ENCODE peak calls at places on chromosomes 6 and 20, in ten cellular contexts. I is GM13976, V is AG04450, J is fibroblast of pulmonary artery, F is epithelial cell of esophagus, S is fibroblast of the aortic adventitia, X is K562, D is foreskin fibroblast, O is Calu3, R is body of pancreas. K is an unnamed sample.

GRCh38 chr6:39932386-39932785 is 1.9 kb downstream of the MOCS1 start:
- DNase-seq in I (no peak), V (no peak), J (no peak), F (no peak), S (no peak), X (no peak), D (no peak), O (no peak), R (no peak), K (no peak)

GRCh38 chr6:25883991-25884390 is 9.9 kb upstream of the SLC17A3 start:
- DNase-seq in I (no peak), V (no peak), J (peak), F (peak), S (peak), X (no peak), D (peak), O (peak), R (peak), K (no peak)

GRCh38 chr6:20318851-20319387 is 82.8 kb upstream of the E2F3 start:
- DNase-seq in I (no peak), V (no peak), J (no peak), F (no peak), S (no peak), X (no peak), D (no peak), O (no peak), R (no peak), K (no peak)

GRCh38 chr6:87660226-87660886 is 41.7 kb downstream of the AKIRIN2 start:
- DNase-seq in I (no peak), V (peak), J (peak), F (peak), S (peak), X (no peak), D (peak), O (no peak), R (no peak), K (no peak)

GRCh38 chr6:162798546-162798945 is 70.8 kb downstream of the PACRG start:
- DNase-seq in I (no peak), V (no peak), J (no peak), F (peak), S (no peak), X (no peak), D (no peak), O (no peak), R (no peak), K (no peak)

GRCh38 chr20:1252416-1252815 is 13.7 kb upstream of the SNPH start:
- DNase-seq in I (no peak), V (no peak), J (no peak), F (no peak), S (no peak), X (peak), D (no peak), O (no peak), R (no peak), K (no peak)

GRCh38 chr20:17699931-17700351 is at the start of gene BANF2:
- DNase-seq in I (no peak), V (no peak), J (no peak), F (peak), S (no peak), X (no peak), D (no peak), O (no peak), R (peak), K (no peak)

GRCh38 chr6:52013035-52013434 is 74.4 kb downstream of the PKHD1 start:
- DNase-seq in I (no peak), V (no peak), J (no peak), F (peak), S (no peak), X (no peak), D (no peak), O (no peak), R (peak), K (no peak)

GRCh38 chr6:109351231-109352132 is 30.8 kb downstream of the CD164 start:
- DNase-seq in I (no peak), V (no peak), J (peak), F (peak), S (peak), X (peak), D (peak), O (no peak), R (no peak), K (no peak)

GRCh38 chr20:16555754-16556153 is 17.5 kb downstream of the KIF16B start:
- DNase-seq in I (no peak), V (no peak), J (peak), F (peak), S (no peak), X (no peak), D (peak), O (no peak), R (no peak), K (no peak)

GRCh38 chr20:14986656-14987055 is 649.2 kb upstream of the FLRT3 start:
- DNase-seq in I (no peak), V (no peak), J (no peak), F (no peak), S (no peak), X (no peak), D (no peak), O (no peak), R (no peak), K (no peak)

GRCh38 chr6:34546551-34547321 is 9.4 kb downstream of the SPDEF start:
- DNase-seq in I (no peak), V (no peak), J (peak), F (peak), S (peak), X (no peak), D (peak), O (peak), R (peak), K (no peak)

GRCh38 chr6:78854501-78854900 is 12.8 kb upstream of the IRAK1BP1 start:
- DNase-seq in I (no peak), V (no peak), J (no peak), F (no peak), S (no peak), X (no peak), D (no peak), O (no peak), R (no peak), K (no peak)

GRCh38 chr20:4162766-4163165 is 147.4 kb upstream of the RNF24 start:
- DNase-seq in I (no peak), V (no peak), J (no peak), F (no peak), S (no peak), X (no peak), D (no peak), O (no peak), R (no peak), K (no peak)

GRCh38 chr6:167578371-167578901 is 248.3 kb upstream of the AFDN start:
- DNase-seq in I (no peak), V (no peak), J (no peak), F (no peak), S (no peak), X (no peak), D (no peak), O (no peak), R (no peak), K (peak)

GRCh38 chr20:40279390-40279789 is 409.6 kb downstream of the MAFB start:
- DNase-seq in I (no peak), V (peak), J (peak), F (peak), S (peak), X (no peak), D (peak), O (no peak), R (peak), K (no peak)

GRCh38 chr6:23510778-23511510 is 615.1 kb upstream of the NRSN1 start:
- DNase-seq in I (no peak), V (no peak), J (no peak), F (no peak), S (no peak), X (no peak), D (no peak), O (no peak), R (no peak), K (no peak)

GRCh38 chr6:43990627-43991619 is 136.3 kb downstream of the MRPL14 start:
- DNase-seq in I (no peak), V (peak), J (peak), F (no peak), S (peak), X (peak), D (peak), O (peak), R (peak), K (no peak)

GRCh38 chr20:61516398-61517208 is 264.5 kb downstream of the CDH4 start:
- DNase-seq in I (no peak), V (no peak), J (no peak), F (no peak), S (peak), X (no peak), D (peak), O (no peak), R (no peak), K (no peak)

GRCh38 chr6:79818471-79818870 is 128.9 kb downstream of the ELOVL4 start:
- DNase-seq in I (no peak), V (no peak), J (peak), F (peak), S (peak), X (no peak), D (peak), O (no peak), R (no peak), K (no peak)

GRCh38 chr6:161033667-161034066 is 42.1 kb downstream of the MAP3K4 start:
- DNase-seq in I (no peak), V (no peak), J (no peak), F (peak), S (peak), X (peak), D (no peak), O (no peak), R (no peak), K (no peak)

GRCh38 chr6:163738725-163739124 is 324.2 kb downstream of the QKI start:
- DNase-seq in I (no peak), V (no peak), J (no peak), F (no peak), S (no peak), X (no peak), D (no peak), O (no peak), R (no peak), K (no peak)

GRCh38 chr6:41630069-41630468 is 8.2 kb upstream of the MDFI start:
- DNase-seq in I (no peak), V (no peak), J (no peak), F (no peak), S (no peak), X (no peak), D (no peak), O (no peak), R (no peak), K (no peak)

GRCh38 chr6:111993342-111993741 is 60.6 kb upstream of the CCN6 start:
- DNase-seq in I (no peak), V (no peak), J (no peak), F (no peak), S (no peak), X (no peak), D (no peak), O (no peak), R (no peak), K (no peak)

GRCh38 chr6:139903411-139904157 is 529.1 kb upstream of the CITED2 start:
- DNase-seq in I (peak), V (no peak), J (no peak), F (no peak), S (no peak), X (no peak), D (no peak), O (no peak), R (no peak), K (no peak)

GRCh38 chr20:57797401-57797800 is 87.6 kb upstream of the PMEPA1 start:
- DNase-seq in I (no peak), V (no peak), J (no peak), F (no peak), S (no peak), X (no peak), D (no peak), O (no peak), R (no peak), K (no peak)
- TF ChIP-seq CTCF in I (no peak), V (no peak), J (no peak), F (no peak), S (no peak), X (no peak), D (no peak), O (no peak), R (no peak), K (no peak)

GRCh38 chr6:158573542-158573931 is 13.6 kb downstream of the TMEM181 start:
- DNase-seq in I (no peak), V (no peak), J (no peak), F (no peak), S (no peak), X (no peak), D (no peak), O (no peak), R (no peak), K (no peak)
- TF ChIP-seq CTCF in I (no peak), V (no peak), J (no peak), F (no peak), S (no peak), X (no peak), D (no peak), O (no peak), R (no peak), K (no peak)

GRCh38 chr20:44481719-44482416 is 6.2 kb downstream of the TTPAL start:
- DNase-seq in I (no peak), V (no peak), J (no peak), F (no peak), S (no peak), X (no peak), D (no peak), O (no peak), R (no peak), K (no peak)
- TF ChIP-seq CTCF in I (no peak), V (no peak), J (no peak), F (no peak), S (no peak), X (no peak), D (no peak), O (no peak), R (no peak), K (no peak)

GRCh38 chr20:50784464-50784863 is 10.4 kb upstream of the BCAS4 start:
- DNase-seq in I (no peak), V (no peak), J (no peak), F (no peak), S (no peak), X (no peak), D (peak), O (no peak), R (no peak), K (no peak)

GRCh38 chr20:50788045-50788867 is 6.6 kb upstream of the BCAS4 start:
- DNase-seq in I (no peak), V (peak), J (peak), F (peak), S (peak), X (peak), D (peak), O (peak), R (peak), K (no peak)

GRCh38 chr20:50788868-50789125 is 6.1 kb upstream of the BCAS4 start:
- DNase-seq in I (no peak), V (no peak), J (peak), F (no peak), S (peak), X (no peak), D (no peak), O (no peak), R (no peak), K (no peak)

GRCh38 chr20:50786703-50787102 is 8.2 kb upstream of the BCAS4 start:
- DNase-seq in I (no peak), V (no peak), J (no peak), F (no peak), S (no peak), X (no peak), D (no peak), O (no peak), R (no peak), K (no peak)

DNA sequence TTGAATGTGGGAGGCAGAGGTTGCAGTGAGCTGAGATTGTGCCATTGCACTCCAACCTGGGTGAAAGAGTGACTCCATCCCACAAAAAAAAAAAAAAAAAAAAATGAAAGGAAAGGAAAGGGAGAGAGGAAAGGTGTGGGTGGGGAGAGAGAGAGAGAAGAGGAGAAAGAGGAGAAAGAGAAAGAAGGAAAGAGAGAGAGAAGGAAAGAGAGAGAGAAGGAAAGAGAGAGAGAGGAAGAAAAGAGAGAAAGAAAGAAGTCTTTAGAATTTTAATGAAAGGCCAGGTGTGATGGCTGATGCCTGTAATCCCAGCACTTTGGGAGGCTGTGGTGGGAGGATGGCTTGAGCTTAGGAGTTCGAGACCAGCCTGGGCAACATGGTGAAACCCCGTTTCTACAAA is 7.7 kb upstream of the BCAS4 start:
- DNase-seq in I (no peak), V (no peak), J (no peak), F (no peak), S (no peak), X (no peak), D (no peak), O (no peak), R (no peak), K (no peak)
- TF ChIP-seq CTCF in I (no peak), V (no peak), J (no peak), F (no peak), S (no peak), X (no peak), D (no peak), O (no peak), R (no peak), K (no peak)

DNA sequence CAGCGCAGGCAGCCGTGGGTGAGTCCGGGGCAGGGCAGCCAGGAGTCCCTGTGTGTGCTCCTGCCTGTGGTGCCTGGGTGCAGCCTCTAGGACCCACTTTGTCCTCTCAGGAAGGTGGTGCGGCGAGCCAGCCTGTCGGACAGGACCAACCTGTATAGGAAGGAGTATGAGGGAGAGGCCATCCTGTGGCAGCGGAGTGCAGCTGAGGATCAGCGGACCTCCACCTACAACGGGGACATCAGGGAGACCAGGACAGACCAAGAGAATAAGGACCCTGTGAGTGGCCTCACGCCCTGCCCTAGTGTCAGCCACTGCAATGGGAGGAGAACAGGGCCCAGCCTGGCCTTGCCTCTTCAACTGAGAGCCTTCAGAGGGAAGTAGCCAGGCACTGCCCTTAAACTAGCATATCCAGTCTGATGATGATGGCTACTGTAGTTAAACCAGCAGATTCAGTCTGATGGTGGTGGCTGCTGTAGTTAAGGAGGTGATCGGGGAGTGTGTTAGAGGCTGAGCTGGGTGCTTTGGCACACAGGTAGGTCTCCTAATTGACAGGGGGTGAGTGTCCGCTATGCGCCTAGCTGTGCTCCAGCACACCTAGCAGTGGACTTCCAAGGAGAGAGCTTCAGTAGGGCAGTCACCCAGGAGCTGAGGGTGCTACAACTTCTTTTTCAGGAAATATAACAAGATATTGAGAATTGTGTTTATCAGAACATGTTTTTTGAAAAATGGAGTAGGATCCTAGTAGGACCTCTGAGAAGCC is 18.1 kb upstream of the FAM83D start:
- DNase-seq in I (no peak), V (no peak), J (no peak), F (no peak), S (no peak), X (no peak), D (no peak), O (no peak), R (no peak), K (no peak)
- TF ChIP-seq CTCF in I (no peak), V (no peak), J (no peak), F (no peak), S (no peak), X (no peak), D (no peak), O (no peak), R (no peak), K (no peak)

GRCh38 chr6:7106752-7107577 is 796 bp upstream of the RREB1 start:
- DNase-seq in I (peak), V (no peak), J (no peak), F (peak), S (no peak), X (peak), D (peak), O (peak), R (peak), K (no peak)
- TF ChIP-seq CTCF in I (peak), V (peak), J (peak), F (peak), S (peak), X (peak), D (no peak), O (no peak), R (no peak), K (no peak)

GRCh38 chr6:56708810-56709597 is 66.3 kb upstream of the DST start:
- DNase-seq in I (peak), V (no peak), J (peak), F (peak), S (peak), X (peak), D (peak), O (no peak), R (no peak), K (no peak)
- TF ChIP-seq CTCF in I (peak), V (peak), J (peak), F (peak), S (peak), X (no peak), D (peak), O (peak), R (peak), K (peak)

GRCh38 chr20:49682278-49682677 is 31.4 kb downstream of the B4GALT5 start:
- DNase-seq in I (no peak), V (no peak), J (no peak), F (no peak), S (no peak), X (no peak), D (no peak), O (no peak), R (no peak), K (no peak)

GRCh38 chr20:49685809-49686208 is 27.9 kb downstream of the B4GALT5 start:
- DNase-seq in I (no peak), V (no peak), J (peak), F (peak), S (peak), X (peak), D (peak), O (no peak), R (no peak), K (no peak)

GRCh38 chr20:49685161-49685601 is 28.5 kb downstream of the B4GALT5 start:
- DNase-seq in I (no peak), V (no peak), J (no peak), F (no peak), S (peak), X (no peak), D (no peak), O (no peak), R (no peak), K (no peak)

GRCh38 chr20:49682798-49683197 is 30.9 kb downstream of the B4GALT5 start:
- DNase-seq in I (no peak), V (no peak), J (no peak), F (no peak), S (no peak), X (no peak), D (no peak), O (no peak), R (no peak), K (no peak)

GRCh38 chr20:49684335-49684997 is 29.2 kb downstream of the B4GALT5 start:
- DNase-seq in I (no peak), V (no peak), J (no peak), F (no peak), S (no peak), X (no peak), D (no peak), O (no peak), R (no peak), K (no peak)
- TF ChIP-seq CTCF in I (no peak), V (no peak), J (no peak), F (no peak), S (no peak), X (no peak), D (no peak), O (no peak), R (no peak), K (no peak)

K was measured in osteocyte.